ENCODE peak calls at places on chromosomes 7 and 10, in four cellular contexts. Y is lung, S is RWPE1, H is NCI-H1105. D is an unnamed sample.

GRCh38 chr10:119290301-119291036 is 83.1 kb downstream of the GRK5 start:
- DNase-seq in S (no peak), H (no peak), Y (no peak), D (no peak)

GRCh38 chr7:106042196-106042611 is 69.9 kb downstream of the SYPL1 start:
- DNase-seq in S (no peak), H (no peak), Y (no peak), D (no peak)

GRCh38 chr7:124918662-124919061 is 11.0 kb downstream of the POT1 start:
- DNase-seq in Y (no peak), S (no peak), H (no peak), D (no peak)

GRCh38 chr10:79277579-79277978 is 69.7 kb upstream of the PPIF start:
- DNase-seq in S (no peak), Y (no peak), H (no peak), D (peak)

GRCh38 chr10:130022501-130023299 is 58.6 kb upstream of the EBF3 start:
- DNase-seq in Y (no peak), S (peak), H (no peak), D (no peak)

GRCh38 chr10:93413252-93413689 is 68.9 kb downstream of the MYOF start:
- DNase-seq in Y (no peak), H (no peak), S (no peak), D (no peak)

GRCh38 chr7:100603697-100604077 is 1.5 kb downstream of the PCOLCE start:
- DNase-seq in S (peak), H (no peak), Y (no peak), D (no peak)

GRCh38 chr7:21108182-21108581 is 319.7 kb upstream of the SP4 start:
- DNase-seq in Y (no peak), S (no peak), H (peak), D (no peak)

GRCh38 chr7:133961724-133962123 is 165.4 kb upstream of the LRGUK start:
- DNase-seq in S (no peak), H (no peak), Y (no peak), D (no peak)

GRCh38 chr7:153550173-153550572 is 502.0 kb upstream of the DPP6 start:
- DNase-seq in H (no peak), Y (no peak), S (no peak), D (no peak)

GRCh38 chr10:59562126-59562525 is 147.5 kb downstream of the SLC16A9 start:
- DNase-seq in H (no peak), Y (no peak), S (no peak), D (no peak)

GRCh38 chr10:132497788-132498561 is 39.6 kb upstream of the INPP5A start:
- DNase-seq in S (no peak), Y (no peak), H (no peak), D (no peak)

GRCh38 chr7:5584821-5585220 is 161.2 kb upstream of the TNRC18 start:
- DNase-seq in Y (no peak), H (no peak), S (no peak), D (no peak)

GRCh38 chr10:100909506-100910260 is 3.1 kb upstream of the SLF2 start:
- DNase-seq in H (no peak), S (no peak), Y (no peak), D (no peak)

GRCh38 chr7:95317546-95317945 is 6.8 kb downstream of the PON1 start:
- DNase-seq in H (no peak), Y (no peak), S (no peak), D (no peak)

GRCh38 chr7:2974093-2974819 is 69.4 kb downstream of the CARD11 start:
- DNase-seq in H (no peak), Y (no peak), S (no peak), D (no peak)

GRCh38 chr10:131046194-131046593 is 265.3 kb downstream of the TCERG1L start:
- DNase-seq in S (no peak), Y (no peak), H (no peak), D (no peak)

GRCh38 chr7:20331231-20331880 is 656 bp downstream of the ITGB8 start:
- DNase-seq in S (no peak), H (peak), Y (peak), D (peak)

GRCh38 chr10:74586088-74586585 is 240.3 kb upstream of the KAT6B start:
- DNase-seq in H (peak), S (no peak), Y (no peak), D (no peak)

GRCh38 chr7:151372612-151373265 is 31.1 kb downstream of the NUB1 start:
- DNase-seq in S (no peak), H (no peak), Y (no peak), D (no peak)

GRCh38 chr7:75716992-75717626 is 21.6 kb downstream of the HIP1 start:
- DNase-seq in H (no peak), S (peak), Y (no peak), D (no peak)

GRCh38 chr7:16926283-16926682 is 44.5 kb upstream of the AGR3 start:
- DNase-seq in Y (no peak), S (no peak), H (no peak), D (no peak)

GRCh38 chr7:30740417-30741181 is 11.3 kb upstream of the INMT start:
- DNase-seq in Y (peak), S (peak), H (peak), D (peak)

GRCh38 chr7:28885771-28886170 is 72.4 kb downstream of the TRIL start:
- DNase-seq in H (no peak), Y (no peak), S (no peak), D (no peak)

GRCh38 chr10:70274643-70275042 is 9.2 kb downstream of the NPFFR1 start:
- DNase-seq in H (no peak), S (no peak), Y (no peak), D (no peak)

GRCh38 chr10:12588091-12588850 is 238.9 kb downstream of the CAMK1D start:
- DNase-seq in S (peak), Y (no peak), H (no peak), D (no peak)

D was measured in left ventricle myocardium superior.